ENCODE peak calls at places on chromosomes 7 and 10, in ten cellular contexts. One of them, this sample, is unnamed.

GRCh38 chr7:150668472-150668911 is 17.0 kb upstream of the GIMAP2 start:
- DNase-seq in right atrium auricular region: no peak
- DNase-seq in Peyer's patch: no peak
- DNase-seq in spleen: no peak
- DNase-seq in GM06990: peak
- DNase-seq in HFF-Myc: no peak
- DNase-seq in OCI-LY7: no peak
- DNase-seq in body of pancreas: no peak
- DNase-seq in lower leg skin: no peak
- DNase-seq in colonic mucosa: no peak
- DNase-seq in this sample: no peak

GRCh38 chr10:17200885-17201164 is 647 bp downstream of the TRDMT1 start:
- DNase-seq in right atrium auricular region: peak
- DNase-seq in Peyer's patch: peak
- DNase-seq in spleen: no peak
- DNase-seq in GM06990: no peak
- DNase-seq in HFF-Myc: no peak
- DNase-seq in OCI-LY7: peak
- DNase-seq in body of pancreas: peak
- DNase-seq in lower leg skin: no peak
- DNase-seq in colonic mucosa: peak
- DNase-seq in this sample: no peak

GRCh38 chr10:131726460-131726861 is 174.3 kb upstream of the PPP2R2D start:
- DNase-seq in right atrium auricular region: no peak
- DNase-seq in Peyer's patch: no peak
- DNase-seq in spleen: peak
- DNase-seq in GM06990: no peak
- DNase-seq in HFF-Myc: no peak
- DNase-seq in OCI-LY7: no peak
- DNase-seq in body of pancreas: peak
- DNase-seq in lower leg skin: peak
- DNase-seq in colonic mucosa: peak
- DNase-seq in this sample: no peak

GRCh38 chr10:79235765-79236755 is 111.2 kb upstream of the PPIF start:
- DNase-seq in right atrium auricular region: no peak
- DNase-seq in Peyer's patch: no peak
- DNase-seq in spleen: no peak
- DNase-seq in GM06990: no peak
- DNase-seq in HFF-Myc: no peak
- DNase-seq in OCI-LY7: no peak
- DNase-seq in body of pancreas: no peak
- DNase-seq in lower leg skin: no peak
- DNase-seq in colonic mucosa: no peak
- DNase-seq in this sample: no peak

GRCh38 chr10:118583611-118584010 is 11.8 kb downstream of the PRLHR start:
- DNase-seq in right atrium auricular region: no peak
- DNase-seq in Peyer's patch: no peak
- DNase-seq in spleen: no peak
- DNase-seq in GM06990: no peak
- DNase-seq in HFF-Myc: no peak
- DNase-seq in OCI-LY7: no peak
- DNase-seq in body of pancreas: no peak
- DNase-seq in lower leg skin: peak
- DNase-seq in colonic mucosa: no peak
- DNase-seq in this sample: no peak

GRCh38 chr7:99531354-99531765 is 20.6 kb downstream of the FAM200A start:
- DNase-seq in right atrium auricular region: no peak
- DNase-seq in Peyer's patch: no peak
- DNase-seq in spleen: no peak
- DNase-seq in GM06990: no peak
- DNase-seq in HFF-Myc: no peak
- DNase-seq in OCI-LY7: no peak
- DNase-seq in body of pancreas: no peak
- DNase-seq in lower leg skin: no peak
- DNase-seq in colonic mucosa: no peak
- DNase-seq in this sample: no peak

GRCh38 chr7:102096706-102097427 is 189.8 kb upstream of the SH2B2 start:
- DNase-seq in right atrium auricular region: peak
- DNase-seq in Peyer's patch: no peak
- DNase-seq in spleen: no peak
- DNase-seq in GM06990: no peak
- DNase-seq in HFF-Myc: no peak
- DNase-seq in OCI-LY7: no peak
- DNase-seq in body of pancreas: no peak
- DNase-seq in lower leg skin: no peak
- DNase-seq in colonic mucosa: no peak
- DNase-seq in this sample: no peak

GRCh38 chr10:24518981-24519597 is 204.6 kb downstream of the ARHGAP21 start:
- DNase-seq in right atrium auricular region: peak
- DNase-seq in Peyer's patch: no peak
- DNase-seq in spleen: no peak
- DNase-seq in GM06990: no peak
- DNase-seq in HFF-Myc: peak
- DNase-seq in OCI-LY7: peak
- DNase-seq in body of pancreas: peak
- DNase-seq in lower leg skin: no peak
- DNase-seq in colonic mucosa: peak
- DNase-seq in this sample: peak

GRCh38 chr7:98211676-98212531 is 665 bp downstream of the BHLHA15 start:
- DNase-seq in right atrium auricular region: no peak
- DNase-seq in Peyer's patch: no peak
- DNase-seq in spleen: peak
- DNase-seq in GM06990: no peak
- DNase-seq in HFF-Myc: no peak
- DNase-seq in OCI-LY7: no peak
- DNase-seq in body of pancreas: peak
- DNase-seq in lower leg skin: peak
- DNase-seq in colonic mucosa: no peak
- DNase-seq in this sample: no peak

GRCh38 chr10:102599565-102600327 is 44.5 kb upstream of the TRIM8 start:
- DNase-seq in right atrium auricular region: no peak
- DNase-seq in Peyer's patch: no peak
- DNase-seq in spleen: peak
- DNase-seq in GM06990: no peak
- DNase-seq in HFF-Myc: no peak
- DNase-seq in OCI-LY7: no peak
- DNase-seq in body of pancreas: no peak
- DNase-seq in lower leg skin: no peak
- DNase-seq in colonic mucosa: no peak
- DNase-seq in this sample: no peak

GRCh38 chr7:17408245-17408903 is 109.9 kb downstream of the AHR start:
- DNase-seq in right atrium auricular region: peak
- DNase-seq in Peyer's patch: no peak
- DNase-seq in spleen: no peak
- DNase-seq in GM06990: no peak
- DNase-seq in HFF-Myc: peak
- DNase-seq in OCI-LY7: no peak
- DNase-seq in body of pancreas: peak
- DNase-seq in lower leg skin: peak
- DNase-seq in colonic mucosa: peak
- DNase-seq in this sample: peak

GRCh38 chr7:43362652-43363428 is 220.1 kb upstream of the STK17A start:
- DNase-seq in right atrium auricular region: no peak
- DNase-seq in Peyer's patch: no peak
- DNase-seq in spleen: no peak
- DNase-seq in GM06990: no peak
- DNase-seq in HFF-Myc: peak
- DNase-seq in OCI-LY7: peak
- DNase-seq in body of pancreas: peak
- DNase-seq in lower leg skin: no peak
- DNase-seq in colonic mucosa: no peak
- DNase-seq in this sample: no peak

GRCh38 chr7:149873074-149873967 is 448 bp upstream of the ATP6V0E2 start:
- DNase-seq in right atrium auricular region: peak
- DNase-seq in Peyer's patch: peak
- DNase-seq in spleen: peak
- DNase-seq in GM06990: peak
- DNase-seq in HFF-Myc: peak
- DNase-seq in OCI-LY7: peak
- DNase-seq in body of pancreas: peak
- DNase-seq in lower leg skin: peak
- DNase-seq in colonic mucosa: peak
- DNase-seq in this sample: peak

DNA sequence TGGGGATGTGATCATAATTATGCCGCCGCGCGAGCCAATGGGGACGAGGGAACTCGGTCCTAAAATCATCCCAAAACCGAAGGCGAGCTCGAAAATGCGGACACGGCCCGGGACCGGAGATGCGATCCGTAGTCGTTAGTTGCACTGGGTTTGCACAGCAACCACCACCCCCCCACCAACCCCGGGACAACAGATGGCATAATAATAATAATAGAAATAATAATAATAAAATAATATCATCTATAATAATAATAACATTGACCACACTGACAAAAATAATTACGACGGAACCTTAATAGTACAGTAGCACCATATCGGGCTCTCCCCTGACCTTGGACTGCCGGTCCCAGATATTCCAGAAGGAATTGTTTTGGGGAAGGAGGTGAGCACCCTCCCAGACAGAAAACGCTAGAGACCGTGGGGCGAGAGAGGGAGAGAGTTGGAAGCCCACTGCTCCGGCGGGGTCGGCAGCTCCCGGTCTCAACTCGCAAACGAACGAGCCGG is 1.1 kb upstream of the EMX2 start:
- DNase-seq in right atrium auricular region: peak
- DNase-seq in Peyer's patch: no peak
- DNase-seq in spleen: no peak
- DNase-seq in GM06990: no peak
- DNase-seq in HFF-Myc: no peak
- DNase-seq in OCI-LY7: no peak
- DNase-seq in body of pancreas: no peak
- DNase-seq in lower leg skin: peak
- DNase-seq in colonic mucosa: no peak
- DNase-seq in this sample: no peak
- H3K4me3 ChIP-seq in right atrium auricular region: peak
- H3K4me3 ChIP-seq in Peyer's patch: no peak
- H3K4me3 ChIP-seq in spleen: no peak
- H3K4me3 ChIP-seq in GM06990: no peak
- H3K4me3 ChIP-seq in HFF-Myc: peak
- H3K4me3 ChIP-seq in OCI-LY7: no peak
- H3K4me3 ChIP-seq in body of pancreas: no peak
- H3K4me3 ChIP-seq in lower leg skin: peak
- H3K4me3 ChIP-seq in colonic mucosa: no peak
- H3K4me3 ChIP-seq in this sample: peak

GRCh38 chr10:4708123-4708759 is 117.8 kb upstream of the AKR1E2 start:
- DNase-seq in right atrium auricular region: no peak
- DNase-seq in Peyer's patch: no peak
- DNase-seq in spleen: no peak
- DNase-seq in GM06990: no peak
- DNase-seq in HFF-Myc: no peak
- DNase-seq in OCI-LY7: peak
- DNase-seq in body of pancreas: no peak
- DNase-seq in lower leg skin: no peak
- DNase-seq in colonic mucosa: no peak
- DNase-seq in this sample: no peak
- TF ChIP-seq CTCF in right atrium auricular region: no peak
- TF ChIP-seq CTCF in Peyer's patch: no peak
- TF ChIP-seq CTCF in spleen: no peak
- TF ChIP-seq CTCF in GM06990: peak
- TF ChIP-seq CTCF in HFF-Myc: peak
- TF ChIP-seq CTCF in OCI-LY7: peak
- TF ChIP-seq CTCF in body of pancreas: no peak
- TF ChIP-seq CTCF in lower leg skin: no peak
- TF ChIP-seq CTCF in colonic mucosa: no peak
- TF ChIP-seq CTCF in this sample: peak

GRCh38 chr7:36315309-36315948 is 74.2 kb upstream of the ANLN start:
- DNase-seq in right atrium auricular region: no peak
- DNase-seq in Peyer's patch: no peak
- DNase-seq in spleen: no peak
- DNase-seq in GM06990: no peak
- DNase-seq in HFF-Myc: no peak
- DNase-seq in OCI-LY7: peak
- DNase-seq in body of pancreas: peak
- DNase-seq in lower leg skin: no peak
- DNase-seq in colonic mucosa: peak
- DNase-seq in this sample: no peak
- H3K4me3 ChIP-seq in right atrium auricular region: no peak
- H3K4me3 ChIP-seq in Peyer's patch: no peak
- H3K4me3 ChIP-seq in spleen: no peak
- H3K4me3 ChIP-seq in GM06990: no peak
- H3K4me3 ChIP-seq in HFF-Myc: no peak
- H3K4me3 ChIP-seq in OCI-LY7: no peak
- H3K4me3 ChIP-seq in body of pancreas: no peak
- H3K4me3 ChIP-seq in lower leg skin: no peak
- H3K4me3 ChIP-seq in colonic mucosa: no peak
- H3K4me3 ChIP-seq in this sample: no peak

DNA sequence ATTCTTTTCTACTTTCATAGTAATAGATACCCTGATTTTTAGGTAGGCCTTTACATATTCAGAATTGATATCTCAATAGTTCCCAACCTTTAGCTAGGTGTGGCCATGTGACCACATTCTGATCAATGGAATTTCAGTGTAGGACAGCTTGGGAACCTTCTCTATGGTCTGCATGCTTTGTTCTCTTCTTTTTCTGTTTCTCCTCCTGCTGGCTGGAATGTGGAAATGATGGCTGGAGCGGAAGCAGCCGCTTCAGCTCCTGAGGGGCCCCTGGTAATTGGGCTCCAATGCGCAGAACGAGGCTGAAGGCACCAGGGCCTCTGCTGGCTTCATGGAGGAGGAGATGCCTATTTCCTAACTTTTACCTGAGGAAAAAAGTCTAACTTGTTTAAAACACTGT is 152.6 kb downstream of the ZMYND11 start:
- DNase-seq in right atrium auricular region: no peak
- DNase-seq in Peyer's patch: no peak
- DNase-seq in spleen: no peak
- DNase-seq in GM06990: no peak
- DNase-seq in HFF-Myc: no peak
- DNase-seq in OCI-LY7: no peak
- DNase-seq in body of pancreas: no peak
- DNase-seq in lower leg skin: no peak
- DNase-seq in colonic mucosa: no peak
- DNase-seq in this sample: no peak
- TF ChIP-seq CTCF in right atrium auricular region: no peak
- TF ChIP-seq CTCF in Peyer's patch: no peak
- TF ChIP-seq CTCF in spleen: no peak
- TF ChIP-seq CTCF in GM06990: no peak
- TF ChIP-seq CTCF in HFF-Myc: peak
- TF ChIP-seq CTCF in OCI-LY7: peak
- TF ChIP-seq CTCF in body of pancreas: no peak
- TF ChIP-seq CTCF in lower leg skin: no peak
- TF ChIP-seq CTCF in colonic mucosa: no peak
- TF ChIP-seq CTCF in this sample: peak

GRCh38 chr7:130913721-130914588 is 179.9 kb upstream of the KLF14 start:
- DNase-seq in right atrium auricular region: no peak
- DNase-seq in Peyer's patch: no peak
- DNase-seq in spleen: no peak
- DNase-seq in GM06990: no peak
- DNase-seq in HFF-Myc: no peak
- DNase-seq in OCI-LY7: no peak
- DNase-seq in body of pancreas: no peak
- DNase-seq in lower leg skin: no peak
- DNase-seq in colonic mucosa: no peak
- DNase-seq in this sample: no peak
- H3K4me3 ChIP-seq in right atrium auricular region: peak
- H3K4me3 ChIP-seq in Peyer's patch: peak
- H3K4me3 ChIP-seq in spleen: peak
- H3K4me3 ChIP-seq in GM06990: peak
- H3K4me3 ChIP-seq in HFF-Myc: peak
- H3K4me3 ChIP-seq in OCI-LY7: peak
- H3K4me3 ChIP-seq in body of pancreas: no peak
- H3K4me3 ChIP-seq in lower leg skin: no peak
- H3K4me3 ChIP-seq in colonic mucosa: peak
- H3K4me3 ChIP-seq in this sample: peak

GRCh38 chr10:53453196-53453595 is 680.6 kb upstream of the MBL2 start:
- DNase-seq in right atrium auricular region: no peak
- DNase-seq in Peyer's patch: no peak
- DNase-seq in spleen: no peak
- DNase-seq in GM06990: no peak
- DNase-seq in HFF-Myc: no peak
- DNase-seq in OCI-LY7: no peak
- DNase-seq in body of pancreas: no peak
- DNase-seq in lower leg skin: no peak
- DNase-seq in colonic mucosa: no peak
- DNase-seq in this sample: no peak
- TF ChIP-seq CTCF in right atrium auricular region: no peak
- TF ChIP-seq CTCF in Peyer's patch: no peak
- TF ChIP-seq CTCF in spleen: no peak
- TF ChIP-seq CTCF in GM06990: no peak
- TF ChIP-seq CTCF in HFF-Myc: no peak
- TF ChIP-seq CTCF in OCI-LY7: peak
- TF ChIP-seq CTCF in body of pancreas: no peak
- TF ChIP-seq CTCF in lower leg skin: no peak
- TF ChIP-seq CTCF in colonic mucosa: no peak
- TF ChIP-seq CTCF in this sample: no peak